ENCODE peak calls at places on chromosomes 16 and 17, in seven cellular contexts. S is pancreas, X is stomach, C is gastrocnemius medialis, D is thoracic aorta, J is tibial nerve, V is HepG2. T is an unnamed sample.

GRCh38 chr16:67415872-67416793 is at the start of gene ZDHHC1:
- DNase-seq in S (peak; percentile 69), X (peak; percentile 76), C (peak; percentile 48), D (no peak), J (no peak), V (no peak), T (peak; percentile 84)

GRCh38 chr17:12973496-12974318 is 44.1 kb downstream of the ELAC2 start:
- DNase-seq in S (no peak), X (no peak), C (no peak), D (no peak), J (no peak), V (no peak), T (no peak)

GRCh38 chr17:40121191-40121885 is 433 bp upstream of the MSL1 start:
- DNase-seq in S (no peak), X (no peak), C (no peak), D (no peak), J (peak; percentile 23), V (no peak), T (peak; percentile 74)

GRCh38 chr17:37225458-37225857 is 150.3 kb upstream of the C17orf78 start:
- DNase-seq in S (no peak), X (no peak), C (no peak), D (no peak), J (no peak), V (no peak), T (no peak)

GRCh38 chr16:22687031-22687530 is 126.9 kb upstream of the HS3ST2 start:
- DNase-seq in S (no peak), X (no peak), C (no peak), D (no peak), J (no peak), V (no peak), T (no peak)

GRCh38 chr17:39641119-39641496 is 4.2 kb downstream of the STARD3 start:
- DNase-seq in S (no peak), X (no peak), C (no peak), D (no peak), J (no peak), V (no peak), T (no peak)

GRCh38 chr17:8800656-8801055 is 1.5 kb upstream of the MFSD6L start:
- DNase-seq in S (no peak), X (no peak), C (no peak), D (no peak), J (no peak), V (no peak), T (no peak)

GRCh38 chr17:38558751-38559024 is 47.1 kb downstream of the SRCIN1 start:
- DNase-seq in S (no peak), X (no peak), C (no peak), D (no peak), J (peak; percentile 6), V (no peak), T (no peak)

GRCh38 chr16:88924834-88925539 is 52.0 kb downstream of the CBFA2T3 start:
- DNase-seq in S (peak; percentile 73), X (no peak), C (peak; percentile 49), D (no peak), J (no peak), V (peak; percentile 70), T (peak; percentile 88)

GRCh38 chr16:88927010-88927409 is 50.0 kb downstream of the CBFA2T3 start:
- DNase-seq in S (peak; percentile 53), X (no peak), C (no peak), D (no peak), J (no peak), V (peak; percentile 61), T (no peak)

GRCh38 chr16:88926374-88926990 is 50.5 kb downstream of the CBFA2T3 start:
- DNase-seq in S (no peak), X (no peak), C (no peak), D (no peak), J (no peak), V (peak; percentile 28), T (no peak)

GRCh38 chr16:88923926-88924833 is 52.8 kb downstream of the CBFA2T3 start:
- DNase-seq in S (peak; percentile 91), X (no peak), C (no peak), D (no peak), J (no peak), V (peak; percentile 25), T (no peak)

DNA sequence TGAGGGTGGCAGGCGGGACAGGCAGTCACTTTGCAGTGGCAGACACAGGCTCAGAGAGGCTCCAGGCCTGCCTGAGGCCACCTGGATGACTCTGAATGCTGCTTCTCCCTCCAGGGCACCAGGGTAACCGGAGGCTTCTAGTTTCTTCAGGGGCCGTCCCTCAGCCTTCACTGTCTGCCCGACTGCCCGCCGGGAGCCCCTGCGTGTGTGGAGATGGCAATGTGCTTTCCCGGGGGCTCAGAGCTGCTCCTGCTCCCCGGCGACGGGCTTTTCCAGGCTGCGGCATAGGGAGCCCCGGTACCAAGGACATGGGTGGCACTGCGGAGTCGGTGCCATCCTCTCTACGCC is 51.5 kb downstream of the CBFA2T3 start:
- DNase-seq in S (no peak), X (no peak), C (no peak), D (no peak), J (no peak), V (no peak), T (no peak)
- H3K4me1 ChIP-seq in S (peaks cover 49% of the 10 kb centered on the region), X (peaks cover 47% of the 10 kb centered on the region), C (peaks cover 24% of the 10 kb centered on the region), D (peaks cover 34% of the 10 kb centered on the region), J (no peaks in the 10 kb centered on the region), V (peaks cover 67% of the 10 kb centered on the region), T (peaks cover 10% of the 10 kb centered on the region)

DNA sequence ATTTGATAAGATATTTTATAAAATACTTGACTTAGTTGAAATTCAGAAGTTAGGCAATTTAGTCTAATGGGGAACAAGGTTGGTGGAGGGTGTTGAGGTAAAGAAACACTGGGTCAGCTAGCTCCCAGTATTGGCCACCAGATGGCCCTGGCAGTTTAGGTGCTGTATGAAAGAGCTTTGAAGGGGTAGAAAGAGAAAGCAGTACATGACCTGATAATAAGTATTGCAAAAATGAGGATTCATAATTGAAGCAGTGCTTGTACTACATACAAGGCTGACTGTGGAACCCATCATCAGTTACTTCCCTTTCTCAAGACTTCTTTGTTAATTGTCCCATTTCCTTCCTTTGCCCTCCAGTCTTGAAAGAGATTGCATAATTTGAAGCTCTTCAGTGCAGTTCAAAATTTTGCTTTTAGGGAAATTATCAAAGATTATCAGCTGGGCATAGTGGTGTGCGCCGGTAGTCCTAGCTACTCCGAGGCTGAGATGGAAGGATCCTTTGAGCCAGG is 29.4 kb downstream of the TANC2 start:
- DNase-seq in S (no peak), X (peak; percentile 45), C (no peak), D (no peak), J (no peak), V (peak; percentile 20), T (peak; percentile 39)
- TF ChIP-seq CTCF in S (no peak), X (no peak), C (no peak), D (peak; percentile 15), J (no peak), V (peak; percentile 63), T (peak; percentile 90)

GRCh38 chr17:28404461-28404811 is 1.6 kb downstream of the SLC46A1 start:
- DNase-seq in S (no peak), X (no peak), C (no peak), D (no peak), J (no peak), V (no peak), T (no peak)
- H3K27me3 ChIP-seq in S (no peaks in the 10 kb centered on the region), X (no peaks in the 10 kb centered on the region), C (no peaks in the 10 kb centered on the region), D (no peaks in the 10 kb centered on the region), J (no peaks in the 10 kb centered on the region), V (no peaks in the 10 kb centered on the region), T (no peaks in the 10 kb centered on the region)

GRCh38 chr17:78397681-78398101 is 19.2 kb downstream of the PGS1 start:
- DNase-seq in S (no peak), X (no peak), C (peak; percentile 87), D (peak; percentile 36), J (no peak), V (no peak), T (no peak)

GRCh38 chr17:78395186-78395585 is 16.7 kb downstream of the PGS1 start:
- DNase-seq in S (no peak), X (no peak), C (no peak), D (no peak), J (no peak), V (no peak), T (no peak)

GRCh38 chr17:78399028-78399692 is 20.7 kb downstream of the PGS1 start:
- DNase-seq in S (no peak), X (no peak), C (no peak), D (no peak), J (no peak), V (no peak), T (no peak)

GRCh38 chr17:78398390-78398789 is 19.9 kb downstream of the PGS1 start:
- DNase-seq in S (no peak), X (no peak), C (no peak), D (no peak), J (no peak), V (no peak), T (no peak)

GRCh38 chr17:78396436-78397335 is 18.2 kb downstream of the PGS1 start:
- DNase-seq in S (peak; percentile 86), X (peak; percentile 64), C (peak; percentile 87), D (peak; percentile 40), J (no peak), V (peak; percentile 57), T (no peak)
- H3K4me1 ChIP-seq in S (peaks cover 6% of the 10 kb centered on the region), X (peaks cover 51% of the 10 kb centered on the region), C (peaks cover 42% of the 10 kb centered on the region), D (peaks cover 33% of the 10 kb centered on the region), J (no peaks in the 10 kb centered on the region), V (peaks cover 53% of the 10 kb centered on the region), T (no peaks in the 10 kb centered on the region)

GRCh38 chr17:43917348-43918025 is 10.2 kb upstream of the MPP2 start:
- DNase-seq in S (no peak), X (peak; percentile 30), C (no peak), D (no peak), J (peak; percentile 36), V (no peak), T (no peak)
- TF ChIP-seq CTCF in S (no peak), X (no peak), C (peak; percentile 61), D (peak; percentile 57), J (peak; percentile 41), V (peak; percentile 74), T (peak; percentile 26)

DNA sequence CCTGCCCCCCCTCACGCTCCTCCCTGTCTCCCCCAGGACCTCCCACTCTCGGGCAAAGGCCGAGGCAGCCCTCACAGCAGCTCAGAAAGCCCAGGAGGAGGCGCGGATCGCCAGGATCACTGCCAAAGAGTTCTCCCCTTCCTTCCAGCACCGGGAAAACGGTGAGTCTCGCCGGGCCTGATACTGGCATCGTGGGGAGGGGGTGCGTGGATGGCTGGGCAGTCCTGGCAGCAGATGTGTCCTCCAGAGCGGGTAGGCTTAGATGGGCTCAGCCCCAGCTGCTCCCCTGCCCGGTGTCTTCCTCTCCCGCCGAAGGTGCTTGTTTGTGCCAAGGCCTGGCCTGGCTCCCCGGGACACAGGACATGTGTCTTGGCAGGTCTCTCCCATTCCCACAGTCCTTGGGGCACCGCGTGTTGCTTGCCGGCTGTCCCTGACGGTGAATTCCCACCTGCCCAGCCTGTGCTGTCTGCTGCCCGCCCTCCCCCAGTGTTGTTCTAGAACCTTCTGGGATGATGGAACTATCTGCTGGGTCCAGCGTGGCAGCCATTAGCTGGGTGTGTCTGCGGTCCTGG is 81.6 kb downstream of the KLHDC4 start:
- DNase-seq in S (no peak), X (no peak), C (no peak), D (no peak), J (no peak), V (no peak), T (no peak)
- H3K27me3 ChIP-seq in S (no peaks in the 10 kb centered on the region), X (peaks cover 86% of the 10 kb centered on the region), C (peaks cover 47% of the 10 kb centered on the region), D (no peaks in the 10 kb centered on the region), J (no peaks in the 10 kb centered on the region), V (peaks cover 82% of the 10 kb centered on the region), T (no peaks in the 10 kb centered on the region)

GRCh38 chr16:86096850-86097249 is 197.9 kb downstream of the IRF8 start:
- DNase-seq in S (no peak), X (no peak), C (no peak), D (no peak), J (no peak), V (no peak), T (no peak)
- H3K4me1 ChIP-seq in S (no peaks in the 10 kb centered on the region), X (peaks cover 6% of the 10 kb centered on the region), C (no peaks in the 10 kb centered on the region), D (no peaks in the 10 kb centered on the region), J (no peaks in the 10 kb centered on the region), V (peaks cover 26% of the 10 kb centered on the region), T (peaks cover 13% of the 10 kb centered on the region)

GRCh38 chr17:66540131-66540781 is 237.8 kb downstream of the PRKCA start:
- DNase-seq in S (no peak), X (no peak), C (no peak), D (no peak), J (peak; percentile 38), V (peak; percentile 72), T (no peak)
- TF ChIP-seq CTCF in S (no peak), X (no peak), C (no peak), D (no peak), J (no peak), V (no peak), T (no peak)

T was measured in BE2C.